ENCODE peak calls at places on chromosomes 2 and 18, in nine cellular contexts. V is retina; R is RKO; Z is effector memory CD8-positive, alpha-beta T cell; Q is stromal cell of bone marrow; M is dermis microvascular lymphatic vessel endothelial cell; D is HCT116; T is glutamatergic neuron; K is K562. I is an unnamed sample.
A peak's percentile ranks its signal among the peaks of the same experiment; 100 is the strongest.

GRCh38 chr2:45869165-45869501 is 217.7 kb downstream of the PRKCE start:
- DNase-seq in M (no peak), Z (no peak), D (no peak), K (no peak), Q (no peak), R (no peak), T (no peak), V (no peak), I (no peak)

GRCh38 chr18:53984021-53984420 is 240.4 kb downstream of the MBD2 start:
- DNase-seq in K (no peak), Z (no peak), T (no peak), R (no peak), M (no peak), Q (no peak), D (no peak), V (no peak), I (no peak)

GRCh38 chr2:60819155-60819862 is 62.1 kb upstream of the REL start:
- DNase-seq in M (no peak), T (no peak), Z (peak; percentile 85), R (no peak), Q (no peak), V (no peak), D (no peak), K (no peak), I (no peak)

GRCh38 chr2:72128059-72128842 is 19.4 kb downstream of the CYP26B1 start:
- DNase-seq in Q (no peak), R (no peak), D (no peak), K (no peak), V (no peak), Z (no peak), M (no peak), T (no peak), I (no peak)

GRCh38 chr2:215693999-215694356 is 258.1 kb upstream of the FN1 start:
- DNase-seq in K (no peak), R (no peak), T (no peak), D (no peak), M (no peak), Z (no peak), Q (no peak), V (no peak), I (no peak)

GRCh38 chr2:218329826-218330651 is 26.6 kb upstream of the CATIP start:
- DNase-seq in K (no peak), V (peak; percentile 17), M (no peak), R (no peak), Z (no peak), D (no peak), T (no peak), Q (no peak), I (no peak)

GRCh38 chr2:218192902-218193425 is 24.0 kb upstream of the ARPC2 start:
- DNase-seq in Q (no peak), V (no peak), M (no peak), Z (no peak), T (no peak), D (no peak), K (no peak), R (no peak), I (no peak)

GRCh38 chr18:78587626-78588600 is 391.7 kb upstream of the SALL3 start:
- DNase-seq in Q (no peak), R (no peak), K (no peak), Z (no peak), M (no peak), V (no peak), T (no peak), D (no peak), I (no peak)

GRCh38 chr2:240972636-240973521 is 25.5 kb upstream of the SNED1 start:
- DNase-seq in K (no peak), V (no peak), M (no peak), Q (no peak), Z (no peak), D (no peak), T (no peak), R (no peak), I (no peak)

GRCh38 chr2:99888617-99889016 is 253.8 kb downstream of the AFF3 start:
- DNase-seq in Z (no peak), T (no peak), Q (no peak), D (no peak), M (no peak), R (no peak), K (no peak), V (no peak), I (no peak)

GRCh38 chr18:14928396-14928795 is 180.4 kb downstream of the ANKRD30B start:
- DNase-seq in K (no peak), V (no peak), T (no peak), D (no peak), R (no peak), Z (no peak), M (no peak), Q (no peak), I (no peak)

GRCh38 chr2:168424112-168424951 is 31.7 kb upstream of the CERS6 start:
- DNase-seq in T (no peak), R (no peak), Q (no peak), Z (no peak), M (no peak), K (no peak), V (no peak), D (no peak), I (no peak)

GRCh38 chr2:43090317-43090716 is 136.1 kb downstream of the ZFP36L2 start:
- DNase-seq in R (no peak), M (no peak), Q (no peak), V (no peak), D (no peak), K (no peak), Z (no peak), T (no peak), I (no peak)

GRCh38 chr2:42052702-42053481 is 5.1 kb downstream of the PKDCC start:
- DNase-seq in Q (no peak), K (peak; percentile 35), M (no peak), T (no peak), D (no peak), R (no peak), Z (no peak), V (peak; percentile 40), I (no peak)

GRCh38 chr18:75219684-75220083 is 9.1 kb downstream of the TSHZ1 start:
- DNase-seq in V (no peak), M (no peak), Z (no peak), D (no peak), R (no peak), T (no peak), Q (no peak), K (no peak), I (no peak)

GRCh38 chr2:128319773-128320608 is 1.3 kb upstream of the HS6ST1 start:
- DNase-seq in T (no peak), M (no peak), Z (no peak), K (no peak), V (peak; percentile 52), Q (no peak), D (no peak), R (no peak), I (no peak)

GRCh38 chr18:48017625-48018024 is 87.2 kb upstream of the SMAD2 start:
- DNase-seq in Q (peak; percentile 48), D (no peak), T (no peak), K (no peak), V (no peak), R (no peak), M (no peak), Z (no peak), I (no peak)